ENCODE peak calls at places on chromosomes 16 and 17, in four cellular contexts. C is germinal center, Y is activated T-cell treated with anti-CD3 and anti-CD28 coated beads for 4 hours, D is NCI-H1417. V is an unnamed sample.

GRCh38 chr17:69235338-69236058 is 6.9 kb upstream of the ABCA10 start:
- DNase-seq in C (peak), Y (peak), D (peak), V (peak)

GRCh38 chr17:45273551-45273957 is 11.7 kb upstream of the SPATA32 start:
- DNase-seq in C (no peak), Y (no peak), D (no peak), V (no peak)

GRCh38 chr17:65771704-65772103 is 210.3 kb upstream of the AXIN2 start:
- DNase-seq in C (no peak), Y (no peak), D (no peak), V (no peak)

GRCh38 chr17:9907131-9907530 is 2.1 kb upstream of the RCVRN start:
- DNase-seq in C (no peak), Y (no peak), D (no peak), V (no peak)

GRCh38 chr17:78718575-78719209 is 63.4 kb downstream of the CYTH1 start:
- DNase-seq in C (no peak), Y (no peak), D (no peak), V (no peak)

GRCh38 chr16:84302111-84302954 is 7.7 kb downstream of the WFDC1 start:
- DNase-seq in C (no peak), Y (no peak), D (no peak), V (no peak)

GRCh38 chr17:31321481-31321880 is at the start of gene EVI2A:
- DNase-seq in C (peak), Y (peak), D (no peak), V (no peak)

GRCh38 chr16:4639899-4640509 is 15.4 kb downstream of the MGRN1 start:
- DNase-seq in C (no peak), Y (no peak), D (no peak), V (no peak)

GRCh38 chr17:29251969-29252866 is 5.6 kb downstream of the CRYBA1 start:
- DNase-seq in C (peak), Y (no peak), D (no peak), V (no peak)

GRCh38 chr16:58417035-58417434 is 24.8 kb downstream of the GINS3 start:
- DNase-seq in C (no peak), Y (no peak), D (no peak), V (no peak)

GRCh38 chr16:70442344-70442743 is 3.4 kb upstream of the ST3GAL2 start:
- DNase-seq in C (no peak), Y (no peak), D (no peak), V (no peak)

GRCh38 chr16:2033057-2033911 is 6.6 kb downstream of the NHERF2 start:
- DNase-seq in C (no peak), Y (no peak), D (no peak), V (no peak)

GRCh38 chr17:80147035-80147939 is at the start of gene EIF4A3:
- DNase-seq in C (peak), Y (peak), D (peak), V (peak)

GRCh38 chr16:5028950-5029475 is 4.7 kb downstream of the NAGPA start:
- DNase-seq in C (no peak), Y (no peak), D (no peak), V (no peak)

GRCh38 chr16:85618509-85618908 is 5.4 kb downstream of the GSE1 start:
- DNase-seq in C (no peak), Y (no peak), D (no peak), V (no peak)

GRCh38 chr16:66547101-66547989 is 2.6 kb downstream of the TK2 start:
- DNase-seq in C (no peak), Y (no peak), D (no peak), V (no peak)

GRCh38 chr16:52976539-52977167 is 76.0 kb downstream of the CHD9NB start:
- DNase-seq in C (peak), Y (no peak), D (no peak), V (peak)

GRCh38 chr17:49746791-49747490 is 17.0 kb downstream of the FAM117A start:
- DNase-seq in C (peak), Y (no peak), D (peak), V (no peak)

GRCh38 chr16:50386819-50387218 is 18.0 kb upstream of the BRD7 start:
- DNase-seq in C (no peak), Y (no peak), D (no peak), V (no peak)

GRCh38 chr17:49575524-49576120 is at the start of gene NXPH3:
- DNase-seq in C (peak), Y (peak), D (peak), V (peak)

GRCh38 chr17:49214665-49215360 is 4.3 kb downstream of the ABI3 start:
- DNase-seq in C (no peak), Y (no peak), D (no peak), V (no peak)

GRCh38 chr16:50724237-50724747 is 17.6 kb upstream of the CYLD start:
- DNase-seq in C (no peak), Y (no peak), D (no peak), V (no peak)